ENCODE peak calls at places on chromosomes 12 and 14, in seven cellular contexts. E, W, Z, B, A, C and X are unnamed samples.

GRCh38 chr14:51780741-51781140 is 79.7 kb upstream of the GNG2 start:
- DNase-seq in E (no peak), W (no peak), Z (peak), B (no peak), A (no peak), C (peak), X (no peak)

GRCh38 chr12:41972196-41972994 is 172.3 kb downstream of the GXYLT1 start:
- DNase-seq in E (no peak), W (no peak), Z (no peak), B (no peak), A (no peak), C (no peak), X (no peak)

GRCh38 chr14:61528591-61529021 is 166.7 kb upstream of the HIF1A start:
- DNase-seq in E (no peak), W (peak), Z (peak), B (no peak), A (no peak), C (peak), X (peak)

GRCh38 chr12:32032205-32032810 is 73.1 kb downstream of the RESF1 start:
- DNase-seq in E (no peak), W (no peak), Z (peak), B (no peak), A (peak), C (peak), X (no peak)

GRCh38 chr14:47200740-47201139 is 474.7 kb downstream of the MDGA2 start:
- DNase-seq in E (no peak), W (no peak), Z (no peak), B (no peak), A (no peak), C (no peak), X (no peak)

GRCh38 chr12:76341436-76342030 is 6.7 kb downstream of the BBS10 start:
- DNase-seq in E (no peak), W (no peak), Z (no peak), B (no peak), A (no peak), C (no peak), X (peak)

GRCh38 chr14:83470959-83471358 is 1937.3 kb upstream of the SEL1L start:
- DNase-seq in E (no peak), W (no peak), Z (no peak), B (no peak), A (no peak), C (no peak), X (no peak)

GRCh38 chr12:121893901-121894540 is 5.4 kb downstream of the PSMD9 start:
- DNase-seq in E (no peak), W (no peak), Z (peak), B (no peak), A (peak), C (peak), X (peak)

GRCh38 chr12:4435537-4435936 is 10.1 kb downstream of the FGF6 start:
- DNase-seq in E (no peak), W (no peak), Z (no peak), B (no peak), A (no peak), C (no peak), X (no peak)

GRCh38 chr14:91261115-91261514 is 16.6 kb upstream of the GPR68 start:
- DNase-seq in E (no peak), W (peak), Z (no peak), B (no peak), A (no peak), C (no peak), X (no peak)

GRCh38 chr12:321606-322326 is 59.1 kb upstream of the SLC6A13 start:
- DNase-seq in E (no peak), W (no peak), Z (peak), B (no peak), A (no peak), C (no peak), X (no peak)

GRCh38 chr12:96402061-96402460 is 1.8 kb upstream of the CDK17 start:
- DNase-seq in E (no peak), W (no peak), Z (no peak), B (no peak), A (no peak), C (no peak), X (no peak)

GRCh38 chr14:57749267-57749666 is 116.6 kb downstream of the SLC35F4 start:
- DNase-seq in E (no peak), W (no peak), Z (peak), B (no peak), A (no peak), C (peak), X (peak)

GRCh38 chr12:2895511-2895910 is 4.8 kb downstream of the TULP3 start:
- DNase-seq in E (no peak), W (no peak), Z (peak), B (no peak), A (no peak), C (peak), X (no peak)

GRCh38 chr14:50775357-50775756 is 55.6 kb downstream of the NIN start:
- DNase-seq in E (no peak), W (no peak), Z (peak), B (no peak), A (peak), C (peak), X (peak)